ENCODE peak calls at places on chromosomes 7 and 10, in nine cellular contexts. P is naive B cell; M is ELR; R is nucleus accumbens; J is stimulated activated CD4-positive, alpha-beta T cell treated with anti-CD3 and anti-CD28 coated beads, Interleukin-2, amount 100 ng/mL, for 48 hours; E is GM23248; U is mesothelial cell of epicardium; B is natural killer cell treated with Interleukin-12 subunit alpha and Interleukin-12 subunit beta and Interleukin-15 and Interleukin-18, amount 100 ng/mL, for 72 hours; Z is effector CD4-positive, alpha-beta T cell. S is an unnamed sample.

GRCh38 chr10:6162589-6163356 is 40.0 kb upstream of the PFKFB3 start:
- DNase-seq in P (no peak), M (no peak), R (no peak), J (no peak), E (peak), U (no peak), B (no peak), Z (no peak), S (no peak)

GRCh38 chr7:66255533-66256100 is 50.5 kb downstream of the TPST1 start:
- DNase-seq in P (no peak), M (peak), R (no peak), J (no peak), E (peak), U (no peak), B (no peak), Z (no peak), S (peak)

GRCh38 chr10:127552446-127552845 is 3.3 kb downstream of the NPS start:
- DNase-seq in P (no peak), M (no peak), R (no peak), J (no peak), E (no peak), U (no peak), B (no peak), Z (no peak), S (no peak)

GRCh38 chr7:3338161-3338560 is 37.1 kb downstream of the SDK1 start:
- DNase-seq in P (no peak), M (no peak), R (no peak), J (no peak), E (no peak), U (no peak), B (no peak), Z (no peak), S (no peak)

GRCh38 chr7:74094224-74095095 is 10.9 kb downstream of the LIMK1 start:
- DNase-seq in P (peak), M (peak), R (peak), J (peak), E (peak), U (peak), B (peak), Z (peak), S (peak)

GRCh38 chr10:77840636-77841035 is 85.9 kb downstream of the DLG5 start:
- DNase-seq in P (no peak), M (no peak), R (no peak), J (no peak), E (no peak), U (no peak), B (no peak), Z (no peak), S (no peak)

GRCh38 chr10:65518379-65518778 is 1407.5 kb upstream of the LRRTM3 start:
- DNase-seq in P (no peak), M (peak), R (no peak), J (no peak), E (no peak), U (no peak), B (no peak), Z (no peak), S (no peak)

GRCh38 chr7:47285860-47286491 is 295.9 kb downstream of the TNS3 start:
- DNase-seq in P (no peak), M (no peak), R (no peak), J (no peak), E (peak), U (no peak), B (no peak), Z (no peak), S (peak)

GRCh38 chr7:119175916-119176627 is 951.6 kb downstream of the ANKRD7 start:
- DNase-seq in P (peak), M (peak), R (peak), J (peak), E (peak), U (peak), B (no peak), Z (no peak), S (peak)

GRCh38 chr7:369981-370621 is 80.1 kb downstream of the FOXL3 start:
- DNase-seq in P (no peak), M (no peak), R (no peak), J (no peak), E (no peak), U (no peak), B (peak), Z (no peak), S (no peak)

GRCh38 chr7:90345016-90345415 is 1.5 kb upstream of the GTPBP10 start:
- DNase-seq in P (no peak), M (no peak), R (no peak), J (no peak), E (no peak), U (no peak), B (no peak), Z (no peak), S (no peak)

GRCh38 chr7:129845178-129845971 is 107.4 kb downstream of the UBE2H start:
- DNase-seq in P (no peak), M (peak), R (no peak), J (no peak), E (peak), U (no peak), B (no peak), Z (no peak), S (peak)

GRCh38 chr7:2729893-2730716 is 42.1 kb downstream of the AMZ1 start:
- DNase-seq in P (no peak), M (no peak), R (peak), J (no peak), E (no peak), U (peak), B (no peak), Z (no peak), S (no peak)

GRCh38 chr7:37408241-37408884 is 40.3 kb downstream of the ELMO1 start:
- DNase-seq in P (no peak), M (no peak), R (no peak), J (no peak), E (no peak), U (no peak), B (no peak), Z (no peak), S (no peak)

GRCh38 chr10:14953452-14954000 is 370 bp downstream of the DCLRE1C start:
- DNase-seq in P (no peak), M (peak), R (peak), J (no peak), E (peak), U (no peak), B (peak), Z (no peak), S (peak)

GRCh38 chr7:2049782-2050510 is 182.8 kb downstream of the MAD1L1 start:
- DNase-seq in P (no peak), M (no peak), R (no peak), J (no peak), E (no peak), U (no peak), B (no peak), Z (no peak), S (no peak)

GRCh38 chr10:110636572-110636931 is 7.6 kb upstream of the RBM20 start:
- DNase-seq in P (no peak), M (no peak), R (no peak), J (no peak), E (no peak), U (no peak), B (no peak), Z (no peak), S (no peak)

GRCh38 chr7:85851571-85852193 is 664.8 kb upstream of the SEMA3D start:
- DNase-seq in P (no peak), M (peak), R (no peak), J (no peak), E (peak), U (no peak), B (no peak), Z (no peak), S (peak)

GRCh38 chr7:117068511-117069155 is 115.3 kb downstream of the ST7 start:
- DNase-seq in P (no peak), M (no peak), R (no peak), J (no peak), E (no peak), U (no peak), B (no peak), Z (no peak), S (no peak)

GRCh38 chr7:134954197-134955082 is 31.9 kb upstream of the AGBL3 start:
- DNase-seq in P (peak), M (peak), R (no peak), J (no peak), E (peak), U (no peak), B (no peak), Z (no peak), S (peak)

GRCh38 chr7:20021834-20022233 is 195.3 kb downstream of the MACC1 start:
- DNase-seq in P (no peak), M (no peak), R (no peak), J (no peak), E (peak), U (no peak), B (no peak), Z (no peak), S (no peak)

GRCh38 chr10:126131338-126131737 is 235.0 kb downstream of the FANK1 start:
- DNase-seq in P (no peak), M (no peak), R (no peak), J (no peak), E (no peak), U (peak), B (no peak), Z (no peak), S (no peak)

S was measured in GM03348.